ENCODE peak calls at places on chromosome 18, in six cellular contexts. M is IMR-90, Q is K562, F is H1, C is HepG2, P is GM12878. G is an unnamed sample. For H4K20me1, the result is how much of the 10 kb centered on the place peaks cover.

GRCh38 chr18:14978962-14979535 is 231.1 kb downstream of the ANKRD30B start:
- DNase-seq in M (no peak), Q (peak), F (no peak), C (peak), P (no peak), G (peak)

GRCh38 chr18:25896178-25896780 is 194.1 kb downstream of the SS18 start:
- DNase-seq in M (peak), Q (peak), F (no peak), C (peak), P (no peak), G (peak)

GRCh38 chr18:40380657-40381441 is 1574.2 kb upstream of the PIK3C3 start:
- DNase-seq in M (peak), Q (no peak), F (no peak), C (no peak), P (no peak), G (peak)

GRCh38 chr18:37499008-37499407 is 66.6 kb downstream of the CELF4 start:
- DNase-seq in M (no peak), Q (no peak), F (no peak), C (no peak), P (no peak), G (no peak)

GRCh38 chr18:48918156-48918555 is 32.6 kb downstream of the SMAD7 start:
- DNase-seq in M (no peak), Q (no peak), F (no peak), C (no peak), P (no peak), G (no peak)

GRCh38 chr18:79397288-79397829 is 1.6 kb downstream of the NFATC1 start:
- DNase-seq in M (no peak), Q (no peak), F (no peak), C (no peak), P (no peak), G (no peak)

GRCh38 chr18:77096031-77096371 is 36.6 kb downstream of the MBP start:
- DNase-seq in M (no peak), Q (no peak), F (no peak), C (no peak), P (no peak), G (no peak)

GRCh38 chr18:709771-710170 is 2.7 kb downstream of the ENOSF1 start:
- DNase-seq in M (no peak), Q (no peak), F (no peak), C (no peak), P (no peak), G (no peak)

GRCh38 chr18:8982416-8983183 is 119.9 kb upstream of the NDUFV2 start:
- DNase-seq in M (peak), Q (no peak), F (no peak), C (peak), P (no peak), G (peak)

DNA sequence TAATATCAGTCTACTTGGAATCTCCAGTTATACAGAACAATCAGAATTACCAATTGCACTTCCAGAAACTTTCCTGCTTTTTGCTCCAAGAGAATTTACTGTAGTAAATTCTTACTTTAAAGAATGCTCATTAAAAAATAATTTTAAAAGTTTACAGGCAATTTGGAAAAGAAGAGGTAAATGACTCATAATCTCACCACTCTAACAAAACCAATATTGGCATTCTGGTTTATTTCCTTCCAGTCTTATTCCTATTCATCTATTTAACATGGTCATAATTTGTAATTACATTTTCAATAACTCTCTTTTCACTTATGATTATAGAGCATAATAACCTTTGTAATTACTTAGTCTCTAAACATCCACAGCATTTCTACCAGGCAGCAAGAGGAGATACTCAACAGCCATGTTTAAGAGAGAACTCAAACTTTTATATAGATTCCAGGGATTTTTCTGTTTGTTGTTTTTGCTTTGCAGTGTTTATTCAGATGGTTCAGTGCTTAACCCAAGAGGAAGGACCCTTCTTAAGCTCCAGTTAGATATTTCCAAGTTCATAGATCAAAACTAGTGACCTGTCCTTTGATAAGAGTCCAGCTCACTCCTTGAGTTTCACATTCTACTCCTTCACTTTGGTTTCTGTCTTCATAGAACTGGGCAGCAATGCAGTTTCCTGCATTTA is 464.7 kb downstream of the TXNL1 start:
- DNase-seq in M (peak), Q (no peak), F (no peak), C (no peak), P (no peak), G (no peak)
- H2AFZ ChIP-seq in M (no peak), Q (no peak), F (no peak), C (no peak), P (no peak), G (no peak)

GRCh38 chr18:55452123-55452611 is 135.8 kb downstream of the TCF4 start:
- DNase-seq in M (no peak), Q (no peak), F (no peak), C (no peak), P (no peak), G (no peak)
- H4K20me1 ChIP-seq in M (under half), Q (under half), F (under half), C (under half), P (under half), G (under half)

GRCh38 chr18:45164551-45164950 is 450.7 kb upstream of the SLC14A2 start:
- DNase-seq in M (no peak), Q (no peak), F (no peak), C (no peak), P (no peak), G (no peak)
- TF ChIP-seq USF2 in M (no peak), Q (no peak), F (no peak), C (no peak), P (no peak), G (no peak)

DNA sequence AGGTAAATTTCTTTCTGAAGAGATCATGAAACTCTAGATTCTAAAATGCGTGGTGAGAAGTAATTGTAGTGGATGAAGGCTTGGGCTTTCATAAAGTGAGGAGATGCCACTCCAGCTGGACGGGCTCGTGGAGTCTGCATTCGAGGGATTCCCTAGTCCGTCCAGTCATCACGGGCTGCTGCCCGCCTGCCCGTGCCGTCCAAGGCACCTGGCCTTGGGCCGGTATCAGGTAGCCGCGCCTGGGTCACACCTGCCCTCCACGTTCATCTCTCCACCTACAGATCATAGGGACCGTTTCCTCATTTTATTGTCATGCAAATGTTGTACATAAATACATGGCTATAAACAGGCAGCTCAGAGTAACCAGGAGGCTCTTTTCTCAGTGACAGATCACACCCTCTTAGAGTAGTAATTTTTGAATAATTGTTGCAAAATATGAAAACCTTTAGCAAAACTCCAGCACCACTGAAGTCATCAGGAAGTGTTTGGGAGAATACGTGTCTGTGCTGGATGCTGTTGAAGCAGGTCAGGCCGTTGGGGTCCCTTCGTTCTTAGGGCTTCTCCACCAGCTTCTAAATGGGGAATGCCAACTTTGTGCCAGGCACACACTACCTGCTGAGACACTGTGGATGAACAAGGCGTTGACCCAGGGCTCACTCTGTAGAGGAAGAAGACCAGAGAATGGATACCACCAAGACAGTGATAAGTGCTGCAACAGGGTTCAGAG is 112.6 kb downstream of the FAM210A start:
- DNase-seq in M (no peak), Q (no peak), F (no peak), C (no peak), P (no peak), G (no peak)
- H2AFZ ChIP-seq in M (no peak), Q (no peak), F (no peak), C (no peak), P (no peak), G (no peak)

GRCh38 chr18:3468066-3468705 is 18.2 kb downstream of the TGIF1 start:
- DNase-seq in M (no peak), Q (no peak), F (no peak), C (no peak), P (no peak), G (no peak)

GRCh38 chr18:3468833-3469232 is 18.9 kb downstream of the TGIF1 start:
- DNase-seq in M (no peak), Q (peak), F (no peak), C (no peak), P (no peak), G (no peak)

GRCh38 chr18:3463052-3463451 is 13.1 kb downstream of the TGIF1 start:
- DNase-seq in M (peak), Q (no peak), F (no peak), C (no peak), P (no peak), G (no peak)

GRCh38 chr18:3466872-3467271 is 16.9 kb downstream of the TGIF1 start:
- DNase-seq in M (no peak), Q (no peak), F (no peak), C (no peak), P (no peak), G (no peak)

DNA sequence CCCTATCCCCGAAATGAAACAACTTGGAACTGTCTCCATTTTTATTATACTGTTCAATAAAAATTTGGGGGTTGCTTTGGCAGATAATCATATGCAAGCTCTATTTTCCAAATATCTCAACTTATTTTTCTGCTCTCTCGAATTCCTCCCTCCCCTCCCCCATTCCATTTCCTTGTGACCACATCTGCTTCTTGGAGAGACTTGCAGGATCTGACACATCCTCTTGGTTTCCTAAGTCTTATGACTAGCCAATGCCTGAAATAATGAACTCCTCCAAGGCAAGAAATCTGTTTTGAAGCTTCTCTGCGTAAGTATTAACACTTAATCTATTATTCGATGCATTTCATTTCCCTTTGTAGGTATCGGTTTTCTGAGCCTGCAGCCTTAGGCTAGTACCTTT is 16.1 kb downstream of the TGIF1 start:
- DNase-seq in M (peak), Q (no peak), F (no peak), C (no peak), P (no peak), G (no peak)
- H4K20me1 ChIP-seq in M (under half), Q (under half), F (under half), C (under half), P (under half), G (under half)

DNA sequence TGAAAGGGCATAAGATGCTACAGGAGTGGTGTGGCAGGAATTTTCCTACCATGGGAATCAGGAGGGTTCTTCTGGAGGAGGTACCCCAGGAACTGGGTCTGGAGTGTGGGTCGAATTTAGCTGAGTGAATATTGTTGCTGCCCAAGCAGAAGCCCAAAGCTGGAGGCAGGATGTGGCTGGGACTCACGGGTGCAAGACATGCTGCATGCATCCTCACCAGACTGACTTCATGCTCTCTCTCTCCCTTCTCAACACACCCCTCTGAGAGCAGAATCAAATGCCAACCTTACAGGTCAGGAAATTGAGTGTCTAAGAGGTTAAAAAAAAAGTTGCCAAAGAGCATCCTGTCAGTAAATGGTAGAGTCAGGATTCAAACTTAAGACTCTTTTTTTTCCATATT is 78.8 kb upstream of the TTC39C start:
- DNase-seq in M (no peak), Q (no peak), F (no peak), C (no peak), P (no peak), G (no peak)
- TF ChIP-seq USF2 in M (no peak), Q (no peak), F (no peak), C (no peak), P (no peak), G (no peak)

GRCh38 chr18:63679820-63680606 is 18.3 kb upstream of the SERPINB3 start:
- DNase-seq in M (no peak), Q (no peak), F (no peak), C (no peak), P (no peak), G (no peak)

GRCh38 chr18:63681449-63682381 is 20.0 kb upstream of the SERPINB3 start:
- DNase-seq in M (no peak), Q (no peak), F (no peak), C (peak), P (no peak), G (no peak)

GRCh38 chr18:63683890-63684289 is 18.9 kb upstream of the SERPINB11 start:
- DNase-seq in M (peak), Q (no peak), F (no peak), C (no peak), P (no peak), G (no peak)

GRCh38 chr18:63684718-63685117 is 18.0 kb upstream of the SERPINB11 start:
- DNase-seq in M (no peak), Q (no peak), F (no peak), C (no peak), P (no peak), G (no peak)

GRCh38 chr18:63683152-63683551 is 19.6 kb upstream of the SERPINB11 start:
- DNase-seq in M (peak), Q (no peak), F (peak), C (no peak), P (no peak), G (no peak)
- H2AFZ ChIP-seq in M (peak), Q (no peak), F (peak), C (no peak), P (no peak), G (peak)